ENCODE peak calls at places on chromosomes 3 and 15, in eight cellular contexts. V is A549, O is suprapubic skin, H is ovary, D is HepG2, M is tibial nerve, L is stomach, W is SK-N-SH. G is an unnamed sample.

GRCh38 chr3:102304550-102304949 is 130.3 kb upstream of the ZPLD1 start:
- DNase-seq in M (no peak), O (no peak), L (no peak), V (no peak), W (no peak), H (no peak), D (no peak), G (no peak)

GRCh38 chr3:38469852-38470251 is 16.2 kb downstream of the ACVR2B start:
- DNase-seq in L (no peak), D (no peak), V (no peak), W (no peak), O (no peak), M (no peak), H (no peak), G (no peak)

GRCh38 chr3:55725681-55726500 is 238.8 kb upstream of the WNT5A start:
- DNase-seq in L (no peak), D (no peak), O (no peak), W (no peak), V (no peak), H (no peak), M (no peak), G (no peak)

GRCh38 chr15:75720787-75721461 is 8.3 kb upstream of the CSPG4 start:
- DNase-seq in V (peak; percentile 90), L (peak; percentile 87), M (no peak), O (peak; percentile 80), W (peak; percentile 21), D (peak; percentile 50), H (no peak), G (peak; percentile 86)

GRCh38 chr15:59222906-59223579 is 16.4 kb downstream of the LDHAL6B start:
- DNase-seq in O (no peak), L (no peak), W (no peak), H (no peak), D (no peak), V (no peak), M (no peak), G (no peak)

GRCh38 chr3:192372627-192373026 is 354.7 kb downstream of the FGF12 start:
- DNase-seq in M (no peak), O (no peak), W (no peak), V (no peak), L (no peak), H (no peak), D (no peak), G (no peak)

GRCh38 chr3:27195059-27195458 is 174.1 kb downstream of the NEK10 start:
- DNase-seq in V (no peak), O (no peak), M (no peak), W (no peak), D (no peak), L (no peak), H (no peak), G (no peak)

GRCh38 chr3:53027254-53027844 is 18.5 kb downstream of the SFMBT1 start:
- DNase-seq in L (no peak), W (peak; percentile 44), V (no peak), O (no peak), M (no peak), H (no peak), D (no peak), G (no peak)

GRCh38 chr15:58510715-58511465 is 79.1 kb downstream of the LIPC start:
- DNase-seq in H (no peak), O (no peak), L (no peak), D (no peak), V (no peak), W (no peak), M (no peak), G (no peak)

GRCh38 chr15:48059786-48060185 is 61.0 kb upstream of the SLC24A5 start:
- DNase-seq in V (no peak), M (peak; percentile 49), H (peak; percentile 50), D (no peak), L (peak; percentile 68), O (no peak), W (no peak), G (no peak)

GRCh38 chr15:80031841-80032240 is 27.6 kb upstream of the ZFAND6 start:
- DNase-seq in W (no peak), V (no peak), H (no peak), M (no peak), D (no peak), L (no peak), O (no peak), G (no peak)

GRCh38 chr3:100002599-100003350 is 111.5 kb downstream of the FILIP1L start:
- DNase-seq in L (peak; percentile 27), W (no peak), O (no peak), V (peak; percentile 47), D (peak; percentile 91), H (no peak), M (no peak), G (peak; percentile 60)

GRCh38 chr3:58099850-58100249 is 91.6 kb downstream of the FLNB start:
- DNase-seq in O (no peak), V (no peak), W (no peak), H (no peak), L (no peak), D (no peak), M (no peak), G (no peak)

GRCh38 chr3:192816274-192816853 is 89.0 kb upstream of the FGF12 start:
- DNase-seq in O (no peak), H (no peak), D (peak; percentile 49), W (peak; percentile 41), M (peak; percentile 26), V (peak; percentile 13), L (no peak), G (no peak)

GRCh38 chr3:196547067-196547466 is 21.3 kb downstream of the WDR53 start:
- DNase-seq in H (no peak), O (no peak), D (no peak), V (no peak), W (no peak), L (no peak), M (no peak), G (no peak)
- TF ChIP-seq EP300 in H (no peak), O (no peak), D (no peak), V (no peak), W (no peak), L (no peak), M (no peak), G (no peak)

DNA sequence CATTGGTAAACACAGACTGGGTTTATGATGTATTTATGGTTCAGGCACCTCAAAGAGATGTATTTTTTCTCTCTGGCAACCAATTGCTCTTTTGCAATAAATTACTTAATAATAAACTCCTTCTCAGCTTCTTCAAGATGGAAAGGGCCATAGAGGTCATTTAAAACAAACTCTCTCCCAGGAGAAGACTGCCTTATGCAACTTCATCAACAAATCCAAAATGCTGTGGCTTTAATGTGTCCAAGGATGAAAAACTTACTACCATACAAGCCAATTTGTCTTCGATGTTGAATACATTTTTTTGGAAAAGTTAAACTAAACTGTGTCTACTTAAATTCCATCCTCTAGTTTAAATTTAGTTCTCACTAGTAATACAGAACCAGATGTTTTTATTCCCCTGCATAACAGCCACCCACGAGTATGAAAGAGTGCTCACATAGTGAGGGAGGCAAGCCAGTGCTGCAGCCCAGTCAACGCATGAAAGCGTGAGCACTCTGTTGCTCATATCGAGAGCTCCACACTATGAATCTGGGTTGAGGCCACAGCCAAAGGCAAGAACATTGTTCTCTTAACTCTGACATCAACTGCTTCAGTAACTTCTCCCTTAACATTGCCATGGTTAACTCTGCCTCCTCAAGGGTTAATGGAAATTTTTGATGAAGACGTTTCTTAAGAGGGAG is 761.3 kb upstream of the GRM7 start:
- DNase-seq in L (no peak), H (no peak), V (no peak), W (no peak), O (no peak), M (no peak), D (no peak), G (peak; percentile 61)
- TF ChIP-seq EP300 in L (no peak), H (no peak), V (no peak), W (no peak), O (no peak), M (no peak), D (no peak), G (no peak)

GRCh38 chr15:22974745-22975144 is 5.4 kb downstream of the CYFIP1 start:
- DNase-seq in O (peak; percentile 45), V (no peak), M (no peak), D (no peak), H (no peak), L (no peak), W (no peak), G (peak; percentile 64)
- TF ChIP-seq EP300 in O (no peak), V (no peak), M (peak; percentile 52), D (no peak), H (no peak), L (no peak), W (no peak), G (no peak)

GRCh38 chr3:15443826-15444524 is 16.6 kb downstream of the EAF1 start:
- DNase-seq in H (no peak), O (no peak), L (no peak), D (no peak), M (no peak), V (no peak), W (no peak), G (no peak)
- TF ChIP-seq EP300 in H (no peak), O (no peak), L (no peak), D (no peak), M (no peak), V (no peak), W (no peak), G (no peak)

G was measured in sigmoid colon.